ENCODE peak calls at places on chromosomes 6 and 20, in four cellular contexts. H is left ventricle myocardium inferior; M is activated T-cell treated with anti-CD3 and anti-CD28 coated beads, Interleukin-2, amount 50 U/mL, for 48 hours; F is LHCN-M2. G is an unnamed sample.

GRCh38 chr6:10676403-10676802 is 18.0 kb downstream of the C6orf52 start:
- DNase-seq in H (no peak), F (no peak), M (no peak), G (no peak)

GRCh38 chr6:142886431-142887170 is 58.4 kb downstream of the HIVEP2 start:
- DNase-seq in H (no peak), M (no peak), F (peak), G (peak)

GRCh38 chr20:35699127-35699913 is at the start of the genes NFS1 and ROMO1:
- DNase-seq in F (peak), H (peak), M (peak), G (peak)

GRCh38 chr6:49606696-49607390 is 29.8 kb downstream of the RHAG start:
- DNase-seq in M (peak), H (no peak), F (peak), G (peak)

GRCh38 chr6:1972961-1973360 is 272.4 kb downstream of the GMDS start:
- DNase-seq in H (no peak), F (no peak), M (no peak), G (no peak)

GRCh38 chr20:20327756-20328155 is 40.1 kb upstream of the INSM1 start:
- DNase-seq in M (no peak), H (no peak), F (peak), G (no peak)

GRCh38 chr6:46771556-46771955 is 21.6 kb upstream of the MEP1A start:
- DNase-seq in M (no peak), F (no peak), H (no peak), G (no peak)

GRCh38 chr6:75201901-75202672 is 3.8 kb downstream of the COL12A1 start:
- DNase-seq in H (peak), F (no peak), M (no peak), G (no peak)

GRCh38 chr6:13787146-13787545 is 27.2 kb downstream of the MCUR1 start:
- DNase-seq in M (peak), F (no peak), H (no peak), G (no peak)

GRCh38 chr6:12749531-12750379 is 33.2 kb downstream of the PHACTR1 start:
- DNase-seq in M (no peak), F (peak), H (no peak), G (peak)

GRCh38 chr6:5809471-5809870 is 197.3 kb downstream of the NRN1 start:
- DNase-seq in H (no peak), M (no peak), F (no peak), G (no peak)

G was measured in cerebellum.